ENCODE peak calls at places on chromosomes 1 and 21, in nine cellular contexts. One of them, this sample, is unnamed.

GRCh38 chr1:220528049-220528678 is at the start of gene MARK1:
- DNase-seq in activated CD8-positive, alpha-beta memory T cell treated with anti-CD3 and anti-CD28 coated beads, Interleukin-2, amount 50 U/mL, for 48 hours: peak; percentile 56
- DNase-seq in effector memory CD4-positive, alpha-beta T cell: no peak
- DNase-seq in NCI-H1417: peak; percentile 84
- DNase-seq in EL: peak; percentile 49
- DNase-seq in activated CD4-positive, CD25-positive, alpha-beta regulatory T cell: no peak
- DNase-seq in glomerular endothelial cell: no peak
- DNase-seq in stimulated activated CD4-positive, alpha-beta T cell treated with anti-CD3 and anti-CD28 coated beads, TNF-alpha, amount 100 ng/mL, for 4 hours: no peak
- DNase-seq in foreskin fibroblast: peak; percentile 68
- DNase-seq in this sample: peak; percentile 68

GRCh38 chr1:173603056-173603591 is at the start of gene SLC9C2:
- DNase-seq in activated CD8-positive, alpha-beta memory T cell treated with anti-CD3 and anti-CD28 coated beads, Interleukin-2, amount 50 U/mL, for 48 hours: no peak
- DNase-seq in effector memory CD4-positive, alpha-beta T cell: no peak
- DNase-seq in NCI-H1417: no peak
- DNase-seq in EL: peak; percentile 15
- DNase-seq in activated CD4-positive, CD25-positive, alpha-beta regulatory T cell: no peak
- DNase-seq in glomerular endothelial cell: no peak
- DNase-seq in stimulated activated CD4-positive, alpha-beta T cell treated with anti-CD3 and anti-CD28 coated beads, TNF-alpha, amount 100 ng/mL, for 4 hours: no peak
- DNase-seq in foreskin fibroblast: peak; percentile 15
- DNase-seq in this sample: no peak

GRCh38 chr1:184160942-184161698 is 109.6 kb downstream of the TSEN15 start:
- DNase-seq in activated CD8-positive, alpha-beta memory T cell treated with anti-CD3 and anti-CD28 coated beads, Interleukin-2, amount 50 U/mL, for 48 hours: no peak
- DNase-seq in effector memory CD4-positive, alpha-beta T cell: no peak
- DNase-seq in NCI-H1417: no peak
- DNase-seq in EL: peak; percentile 67
- DNase-seq in activated CD4-positive, CD25-positive, alpha-beta regulatory T cell: no peak
- DNase-seq in glomerular endothelial cell: no peak
- DNase-seq in stimulated activated CD4-positive, alpha-beta T cell treated with anti-CD3 and anti-CD28 coated beads, TNF-alpha, amount 100 ng/mL, for 4 hours: no peak
- DNase-seq in foreskin fibroblast: peak; percentile 12
- DNase-seq in this sample: no peak

GRCh38 chr1:7560128-7560527 is 211.0 kb upstream of the VAMP3 start:
- DNase-seq in activated CD8-positive, alpha-beta memory T cell treated with anti-CD3 and anti-CD28 coated beads, Interleukin-2, amount 50 U/mL, for 48 hours: no peak
- DNase-seq in effector memory CD4-positive, alpha-beta T cell: no peak
- DNase-seq in NCI-H1417: no peak
- DNase-seq in EL: no peak
- DNase-seq in activated CD4-positive, CD25-positive, alpha-beta regulatory T cell: no peak
- DNase-seq in glomerular endothelial cell: no peak
- DNase-seq in stimulated activated CD4-positive, alpha-beta T cell treated with anti-CD3 and anti-CD28 coated beads, TNF-alpha, amount 100 ng/mL, for 4 hours: no peak
- DNase-seq in foreskin fibroblast: no peak
- DNase-seq in this sample: peak; percentile 40

GRCh38 chr1:17276568-17276967 is 27.7 kb downstream of the PADI3 start:
- DNase-seq in activated CD8-positive, alpha-beta memory T cell treated with anti-CD3 and anti-CD28 coated beads, Interleukin-2, amount 50 U/mL, for 48 hours: no peak
- DNase-seq in effector memory CD4-positive, alpha-beta T cell: no peak
- DNase-seq in NCI-H1417: no peak
- DNase-seq in EL: peak; percentile 61
- DNase-seq in activated CD4-positive, CD25-positive, alpha-beta regulatory T cell: no peak
- DNase-seq in glomerular endothelial cell: no peak
- DNase-seq in stimulated activated CD4-positive, alpha-beta T cell treated with anti-CD3 and anti-CD28 coated beads, TNF-alpha, amount 100 ng/mL, for 4 hours: no peak
- DNase-seq in foreskin fibroblast: peak; percentile 33
- DNase-seq in this sample: peak; percentile 64

GRCh38 chr1:196861429-196861828 is 26.4 kb upstream of the CFHR4 start:
- DNase-seq in activated CD8-positive, alpha-beta memory T cell treated with anti-CD3 and anti-CD28 coated beads, Interleukin-2, amount 50 U/mL, for 48 hours: no peak
- DNase-seq in effector memory CD4-positive, alpha-beta T cell: no peak
- DNase-seq in NCI-H1417: no peak
- DNase-seq in EL: no peak
- DNase-seq in activated CD4-positive, CD25-positive, alpha-beta regulatory T cell: no peak
- DNase-seq in glomerular endothelial cell: no peak
- DNase-seq in stimulated activated CD4-positive, alpha-beta T cell treated with anti-CD3 and anti-CD28 coated beads, TNF-alpha, amount 100 ng/mL, for 4 hours: no peak
- DNase-seq in foreskin fibroblast: no peak
- DNase-seq in this sample: no peak

GRCh38 chr21:37546949-37547614 is 180.5 kb downstream of the DYRK1A start:
- DNase-seq in activated CD8-positive, alpha-beta memory T cell treated with anti-CD3 and anti-CD28 coated beads, Interleukin-2, amount 50 U/mL, for 48 hours: no peak
- DNase-seq in effector memory CD4-positive, alpha-beta T cell: no peak
- DNase-seq in NCI-H1417: peak; percentile 51
- DNase-seq in EL: peak; percentile 43
- DNase-seq in activated CD4-positive, CD25-positive, alpha-beta regulatory T cell: no peak
- DNase-seq in glomerular endothelial cell: peak; percentile 68
- DNase-seq in stimulated activated CD4-positive, alpha-beta T cell treated with anti-CD3 and anti-CD28 coated beads, TNF-alpha, amount 100 ng/mL, for 4 hours: no peak
- DNase-seq in foreskin fibroblast: peak; percentile 30
- DNase-seq in this sample: no peak

GRCh38 chr1:68745006-68745405 is 248.1 kb upstream of the DEPDC1 start:
- DNase-seq in activated CD8-positive, alpha-beta memory T cell treated with anti-CD3 and anti-CD28 coated beads, Interleukin-2, amount 50 U/mL, for 48 hours: no peak
- DNase-seq in effector memory CD4-positive, alpha-beta T cell: no peak
- DNase-seq in NCI-H1417: no peak
- DNase-seq in EL: no peak
- DNase-seq in activated CD4-positive, CD25-positive, alpha-beta regulatory T cell: no peak
- DNase-seq in glomerular endothelial cell: no peak
- DNase-seq in stimulated activated CD4-positive, alpha-beta T cell treated with anti-CD3 and anti-CD28 coated beads, TNF-alpha, amount 100 ng/mL, for 4 hours: no peak
- DNase-seq in foreskin fibroblast: peak; percentile 1
- DNase-seq in this sample: no peak

GRCh38 chr1:95021085-95021484 is 51.7 kb downstream of the ALG14 start:
- DNase-seq in activated CD8-positive, alpha-beta memory T cell treated with anti-CD3 and anti-CD28 coated beads, Interleukin-2, amount 50 U/mL, for 48 hours: no peak
- DNase-seq in effector memory CD4-positive, alpha-beta T cell: no peak
- DNase-seq in NCI-H1417: no peak
- DNase-seq in EL: no peak
- DNase-seq in activated CD4-positive, CD25-positive, alpha-beta regulatory T cell: no peak
- DNase-seq in glomerular endothelial cell: no peak
- DNase-seq in stimulated activated CD4-positive, alpha-beta T cell treated with anti-CD3 and anti-CD28 coated beads, TNF-alpha, amount 100 ng/mL, for 4 hours: no peak
- DNase-seq in foreskin fibroblast: no peak
- DNase-seq in this sample: no peak

GRCh38 chr1:101683136-101683535 is 313.6 kb downstream of the OLFM3 start:
- DNase-seq in activated CD8-positive, alpha-beta memory T cell treated with anti-CD3 and anti-CD28 coated beads, Interleukin-2, amount 50 U/mL, for 48 hours: no peak
- DNase-seq in effector memory CD4-positive, alpha-beta T cell: no peak
- DNase-seq in NCI-H1417: no peak
- DNase-seq in EL: no peak
- DNase-seq in activated CD4-positive, CD25-positive, alpha-beta regulatory T cell: no peak
- DNase-seq in glomerular endothelial cell: no peak
- DNase-seq in stimulated activated CD4-positive, alpha-beta T cell treated with anti-CD3 and anti-CD28 coated beads, TNF-alpha, amount 100 ng/mL, for 4 hours: no peak
- DNase-seq in foreskin fibroblast: no peak
- DNase-seq in this sample: no peak

GRCh38 chr1:12127206-12127810 is 39.5 kb upstream of the TNFRSF1B start:
- DNase-seq in activated CD8-positive, alpha-beta memory T cell treated with anti-CD3 and anti-CD28 coated beads, Interleukin-2, amount 50 U/mL, for 48 hours: no peak
- DNase-seq in effector memory CD4-positive, alpha-beta T cell: no peak
- DNase-seq in NCI-H1417: no peak
- DNase-seq in EL: no peak
- DNase-seq in activated CD4-positive, CD25-positive, alpha-beta regulatory T cell: no peak
- DNase-seq in glomerular endothelial cell: no peak
- DNase-seq in stimulated activated CD4-positive, alpha-beta T cell treated with anti-CD3 and anti-CD28 coated beads, TNF-alpha, amount 100 ng/mL, for 4 hours: no peak
- DNase-seq in foreskin fibroblast: no peak
- DNase-seq in this sample: no peak

This sample was measured in upper lobe of right lung.